ENCODE peak calls at places on chromosome 2, in six cellular contexts. K is stimulated activated CD8-positive, alpha-beta memory T cell treated with anti-CD3 and anti-CD28 coated beads, Interleukin-15, amount 100 ng/mL, for 1 hour; H is NCI-H748 treated with DMSO at 0.1 percent for 48 hours; C is activated naive CD8-positive, alpha-beta T cell treated with anti-CD3 and anti-CD28 coated beads, Interleukin-2, amount 50 U/mL, for 24 hours; T is fibroblast of the conjunctiva; U is amniotic epithelial cell. E is an unnamed sample.

GRCh38 chr2:233075966-233076339 is 15.8 kb downstream of the INPP5D start:
- DNase-seq in K (no peak), H (no peak), C (no peak), T (no peak), U (no peak), E (peak)

GRCh38 chr2:222057249-222058073 is 241.3 kb downstream of the PAX3 start:
- DNase-seq in K (no peak), H (peak), C (no peak), T (no peak), U (no peak), E (no peak)

GRCh38 chr2:217573565-217573964 is 429.2 kb downstream of the TNS1 start:
- DNase-seq in K (no peak), H (no peak), C (no peak), T (no peak), U (peak), E (no peak)

GRCh38 chr2:48219234-48219554 is 310.8 kb upstream of the STON1 start:
- DNase-seq in K (no peak), H (no peak), C (no peak), T (no peak), U (no peak), E (no peak)

GRCh38 chr2:16224298-16225045 is 284.1 kb downstream of the MYCN start:
- DNase-seq in K (no peak), H (no peak), C (no peak), T (no peak), U (no peak), E (no peak)

GRCh38 chr2:178279142-178279541 is 84.8 kb downstream of the OSBPL6 start:
- DNase-seq in K (no peak), H (no peak), C (no peak), T (peak), U (peak), E (no peak)

GRCh38 chr2:72827999-72828646 is 2.3 kb upstream of the EXOC6B start:
- DNase-seq in K (no peak), H (no peak), C (no peak), T (no peak), U (peak), E (no peak)

GRCh38 chr2:28296904-28297303 is 95.8 kb upstream of the FOSL2 start:
- DNase-seq in K (no peak), H (no peak), C (no peak), T (no peak), U (peak), E (no peak)

GRCh38 chr2:157822993-157823392 is 53.1 kb downstream of the ACVR1 start:
- DNase-seq in K (no peak), H (no peak), C (no peak), T (no peak), U (peak), E (no peak)

GRCh38 chr2:18545384-18545783 is 15.1 kb downstream of the RDH14 start:
- DNase-seq in K (no peak), H (peak), C (no peak), T (no peak), U (peak), E (no peak)

GRCh38 chr2:36615214-36615613 is 17.2 kb upstream of the FEZ2 start:
- DNase-seq in K (no peak), H (no peak), C (no peak), T (peak), U (peak), E (no peak)

GRCh38 chr2:236343400-236344161 is 79.4 kb upstream of the ASB18 start:
- DNase-seq in K (peak), H (peak), C (peak), T (peak), U (peak), E (peak)

GRCh38 chr2:46297546-46298271 is 502 bp downstream of the EPAS1 start:
- DNase-seq in K (peak), H (peak), C (peak), T (no peak), U (no peak), E (peak)

GRCh38 chr2:75146903-75147332 is 52.4 kb downstream of the TACR1 start:
- DNase-seq in K (no peak), H (no peak), C (no peak), T (peak), U (peak), E (no peak)

GRCh38 chr2:226909131-226909530 is 73.3 kb downstream of the RHBDD1 start:
- DNase-seq in K (no peak), H (no peak), C (no peak), T (no peak), U (no peak), E (no peak)

GRCh38 chr2:173159794-173160463 is 84.3 kb downstream of the MAP3K20 start:
- DNase-seq in K (no peak), H (no peak), C (no peak), T (peak), U (peak), E (no peak)

GRCh38 chr2:201642579-201643215 is 606 bp downstream of the TMEM237 start:
- DNase-seq in K (peak), H (peak), C (peak), T (peak), U (peak), E (peak)

GRCh38 chr2:145818890-145819504 is 1299.1 kb upstream of the ZEB2 start:
- DNase-seq in K (no peak), H (no peak), C (no peak), T (no peak), U (no peak), E (no peak)

GRCh38 chr2:205218056-205218455 is 464.2 kb upstream of the NRP2 start:
- DNase-seq in K (no peak), H (no peak), C (no peak), T (peak), U (no peak), E (no peak)

GRCh38 chr2:9778012-9778411 is 65.3 kb upstream of the TAF1B start:
- DNase-seq in K (no peak), H (no peak), C (no peak), T (no peak), U (no peak), E (no peak)

GRCh38 chr2:34373586-34374233 is 774.6 kb upstream of the FAM98A start:
- DNase-seq in K (no peak), H (no peak), C (no peak), T (no peak), U (no peak), E (no peak)

GRCh38 chr2:173711816-173712215 is 253.4 kb downstream of the SP3 start:
- DNase-seq in K (no peak), H (no peak), C (no peak), T (no peak), U (no peak), E (no peak)

GRCh38 chr2:86254576-86255538 is 55.6 kb downstream of the MRPL35 start:
- DNase-seq in K (no peak), H (no peak), C (no peak), T (no peak), U (no peak), E (no peak)

GRCh38 chr2:898319-898718 is 52.3 kb upstream of the SNTG2 start:
- DNase-seq in K (no peak), H (no peak), C (no peak), T (no peak), U (no peak), E (no peak)

GRCh38 chr2:30267161-30267568 is 35.8 kb downstream of the LBH start:
- DNase-seq in K (no peak), H (no peak), C (peak), T (no peak), U (no peak), E (peak)

GRCh38 chr2:231614559-231615057 is 21.9 kb downstream of the TEX44 start:
- DNase-seq in K (no peak), H (no peak), C (peak), T (no peak), U (no peak), E (peak)

GRCh38 chr2:110804915-110805314 is 72.5 kb downstream of the ACOXL start:
- DNase-seq in K (peak), H (no peak), C (peak), T (no peak), U (peak), E (peak)

GRCh38 chr2:85699325-85699724 is 5.2 kb downstream of the GNLY start:
- DNase-seq in K (no peak), H (no peak), C (no peak), T (no peak), U (no peak), E (no peak)

GRCh38 chr2:239801404-239802100 is 223.6 kb downstream of the NDUFA10 start:
- DNase-seq in K (no peak), H (no peak), C (no peak), T (no peak), U (no peak), E (no peak)

GRCh38 chr2:240400319-240401161 is 34.9 kb upstream of the GPC1 start:
- DNase-seq in K (no peak), H (no peak), C (no peak), T (no peak), U (no peak), E (no peak)

GRCh38 chr2:71926098-71926466 is 221.6 kb downstream of the CYP26B1 start:
- DNase-seq in K (no peak), H (no peak), C (no peak), T (no peak), U (no peak), E (no peak)

GRCh38 chr2:233456111-233456510 is 101.8 kb downstream of the DGKD start:
- DNase-seq in K (no peak), H (no peak), C (no peak), T (no peak), U (no peak), E (no peak)

GRCh38 chr2:271917-272316 is 7.2 kb downstream of the ACP1 start:
- DNase-seq in K (no peak), H (no peak), C (no peak), T (no peak), U (no peak), E (no peak)